ENCODE peak calls at places on chromosomes 2 and 18, in seven cellular contexts. W, T, M, J, S, C and E are unnamed samples.

GRCh38 chr2:27262379-27263286 is at the start of gene SLC30A3:
- DNase-seq in W (peak; percentile 54), T (peak; percentile 78), M (no peak), J (peak; percentile 77), S (no peak), C (no peak), E (peak; percentile 61)

GRCh38 chr18:8816805-8817204 is 111.4 kb downstream of the MTCL1 start:
- DNase-seq in W (no peak), T (no peak), M (no peak), J (no peak), S (no peak), C (peak; percentile 69), E (no peak)

GRCh38 chr2:163785162-163785561 is 49.4 kb upstream of the FIGN start:
- DNase-seq in W (no peak), T (no peak), M (no peak), J (no peak), S (no peak), C (no peak), E (no peak)

GRCh38 chr18:13621886-13622619 is 104.3 kb downstream of the FAM210A start:
- DNase-seq in W (no peak), T (no peak), M (peak; percentile 40), J (no peak), S (peak; percentile 58), C (no peak), E (no peak)

GRCh38 chr18:79616651-79617518 is 62.7 kb upstream of the CTDP1 start:
- DNase-seq in W (no peak), T (peak; percentile 41), M (peak; percentile 35), J (peak; percentile 41), S (no peak), C (peak; percentile 13), E (peak; percentile 3)

GRCh38 chr2:207879536-207879935 is 109.8 kb upstream of the FZD5 start:
- DNase-seq in W (no peak), T (no peak), M (no peak), J (no peak), S (peak; percentile 19), C (peak; percentile 42), E (no peak)

GRCh38 chr2:182767578-182767977 is 51.5 kb downstream of the DNAJC10 start:
- DNase-seq in W (no peak), T (no peak), M (no peak), J (no peak), S (peak; percentile 61), C (peak; percentile 37), E (no peak)

GRCh38 chr2:120937736-120938131 is 202.1 kb downstream of the GLI2 start:
- DNase-seq in W (no peak), T (no peak), M (no peak), J (no peak), S (no peak), C (peak; percentile 72), E (no peak)

GRCh38 chr2:5696351-5696740 is 4.2 kb downstream of the SOX11 start:
- DNase-seq in W (no peak), T (no peak), M (no peak), J (no peak), S (no peak), C (peak; percentile 40), E (no peak)

GRCh38 chr18:1564793-1565192 is 660.1 kb downstream of the ADCYAP1 start:
- DNase-seq in W (no peak), T (no peak), M (no peak), J (no peak), S (no peak), C (no peak), E (no peak)

GRCh38 chr2:194700726-194701125 is 956.3 kb upstream of the SLC39A10 start:
- DNase-seq in W (no peak), T (no peak), M (no peak), J (no peak), S (peak; percentile 46), C (no peak), E (no peak)